ENCODE peak calls at places on chromosomes 7 and 10, in nine cellular contexts. T is cardiac muscle cell, E is iris pigment epithelial cell, D is non-pigmented ciliary epithelial cell, G is T-helper 9 cell, Y is body of pancreas, R is memory B cell, N is OCI-LY7, C is MM.1S. J is an unnamed sample.

GRCh38 chr7:93957767-93958166 is 36.2 kb downstream of the GNG11 start:
- DNase-seq in G (no peak), D (no peak), N (no peak), Y (no peak), E (no peak), R (no peak), C (peak), T (no peak), J (no peak)

GRCh38 chr7:1225462-1226154 is 7.1 kb upstream of the UNCX start:
- DNase-seq in R (no peak), C (no peak), Y (no peak), N (no peak), G (peak), E (no peak), D (no peak), T (peak), J (no peak)

GRCh38 chr10:86083664-86084175 is 282.9 kb downstream of the GRID1 start:
- DNase-seq in N (no peak), R (no peak), E (no peak), C (no peak), G (no peak), T (no peak), Y (no peak), D (no peak), J (no peak)

GRCh38 chr10:103238506-103239252 is 7.0 kb upstream of the RPEL1 start:
- DNase-seq in E (peak), D (no peak), C (no peak), N (no peak), G (no peak), R (no peak), Y (peak), T (peak), J (no peak)

GRCh38 chr7:151550601-151551286 is 31.0 kb upstream of the RHEB start:
- DNase-seq in R (no peak), E (peak), G (no peak), D (peak), N (no peak), C (no peak), Y (peak), T (no peak), J (no peak)

GRCh38 chr10:102776779-102777417 is 33.1 kb downstream of the WBP1L start:
- DNase-seq in Y (peak), E (peak), T (peak), C (peak), G (no peak), R (no peak), N (no peak), D (peak), J (no peak)

GRCh38 chr7:100890640-100891521 is 1.4 kb upstream of the UFSP1 start:
- DNase-seq in C (no peak), N (no peak), E (peak), T (no peak), D (no peak), G (no peak), Y (no peak), R (no peak), J (no peak)

GRCh38 chr7:11951909-11952308 is 119.9 kb upstream of the THSD7A start:
- DNase-seq in E (peak), D (peak), R (no peak), Y (no peak), G (no peak), N (no peak), T (no peak), C (no peak), J (no peak)

GRCh38 chr10:110651044-110651958 is 7.2 kb downstream of the RBM20 start:
- DNase-seq in C (no peak), G (no peak), E (peak), R (no peak), Y (no peak), D (peak), T (no peak), N (peak), J (no peak)

GRCh38 chr7:82244947-82245346 is 198.6 kb downstream of the CACNA2D1 start:
- DNase-seq in R (no peak), D (no peak), C (peak), G (no peak), E (no peak), N (no peak), T (no peak), Y (no peak), J (no peak)

GRCh38 chr10:1198453-1199344 is 142.5 kb downstream of the WDR37 start:
- DNase-seq in N (no peak), T (peak), R (no peak), E (no peak), C (no peak), Y (no peak), D (no peak), G (no peak), J (no peak)

GRCh38 chr10:118562877-118563276 is 32.6 kb downstream of the PRLHR start:
- DNase-seq in N (no peak), T (no peak), D (no peak), R (no peak), E (no peak), Y (no peak), C (no peak), G (no peak), J (peak)

GRCh38 chr7:45342236-45342635 is 184.6 kb downstream of the RAMP3 start:
- DNase-seq in D (no peak), N (no peak), Y (no peak), E (no peak), T (no peak), R (no peak), G (no peak), C (peak), J (no peak)

GRCh38 chr10:24501312-24501711 is 222.4 kb downstream of the ARHGAP21 start:
- DNase-seq in T (no peak), D (no peak), E (no peak), Y (no peak), G (no peak), R (no peak), C (no peak), N (no peak), J (no peak)

GRCh38 chr10:63972949-63973827 is 452.0 kb downstream of the REEP3 start:
- DNase-seq in E (no peak), T (no peak), R (no peak), N (no peak), Y (no peak), D (no peak), C (no peak), G (no peak), J (no peak)

GRCh38 chr10:15123749-15124184 is 26.6 kb downstream of the RPP38 start:
- DNase-seq in N (no peak), E (peak), C (no peak), D (peak), R (no peak), T (no peak), G (no peak), Y (no peak), J (no peak)

GRCh38 chr7:90736968-90737939 is 141.1 kb downstream of the CDK14 start:
- DNase-seq in D (no peak), T (no peak), C (peak), Y (no peak), R (peak), E (no peak), G (no peak), N (peak), J (no peak)

GRCh38 chr7:99679400-99680191 is at the start of gene CYP3A5:
- DNase-seq in T (peak), R (no peak), Y (peak), C (no peak), N (no peak), E (no peak), G (no peak), D (no peak), J (no peak)

GRCh38 chr10:63675171-63675570 is 154.0 kb downstream of the REEP3 start:
- DNase-seq in E (peak), T (no peak), R (no peak), C (no peak), Y (no peak), D (no peak), N (no peak), G (no peak), J (no peak)

GRCh38 chr7:3082386-3082785 is 38.7 kb upstream of the CARD11 start:
- DNase-seq in R (no peak), Y (no peak), G (no peak), T (no peak), E (no peak), N (peak), D (no peak), C (no peak), J (no peak)

GRCh38 chr7:1231214-1232102 is 1.2 kb upstream of the UNCX start:
- DNase-seq in C (no peak), D (no peak), N (no peak), E (no peak), Y (no peak), G (no peak), R (no peak), T (peak), J (no peak)

GRCh38 chr7:75835688-75836285 is 22.2 kb upstream of the CCL24 start:
- DNase-seq in D (no peak), R (no peak), T (no peak), C (no peak), G (no peak), N (no peak), Y (no peak), E (no peak), J (no peak)

GRCh38 chr7:143013473-143013872 is 13.5 kb downstream of the OR9A2 start:
- DNase-seq in D (no peak), E (peak), Y (no peak), C (no peak), T (no peak), R (no peak), N (peak), G (no peak), J (no peak)

GRCh38 chr7:142001163-142001874 is 5.6 kb downstream of the MGAM start:
- DNase-seq in Y (no peak), T (no peak), G (no peak), D (no peak), E (no peak), N (no peak), R (no peak), C (no peak), J (no peak)

GRCh38 chr10:97778452-97779302 is 6.9 kb upstream of the SFRP5 start:
- DNase-seq in E (no peak), Y (peak), N (no peak), G (no peak), T (no peak), D (no peak), C (no peak), R (no peak), J (no peak)

GRCh38 chr7:2120251-2120660 is 112.5 kb downstream of the MAD1L1 start:
- DNase-seq in G (peak), N (no peak), R (no peak), Y (no peak), C (no peak), E (no peak), D (no peak), T (no peak), J (no peak)

GRCh38 chr10:126663328-126663727 is 7.2 kb downstream of the C10orf90 start:
- DNase-seq in G (no peak), R (no peak), E (peak), C (no peak), T (no peak), Y (no peak), N (no peak), D (peak), J (no peak)

GRCh38 chr7:77791336-77791735 is 6.9 kb downstream of the TMEM60 start:
- DNase-seq in C (no peak), Y (no peak), D (no peak), E (no peak), T (no peak), R (no peak), N (no peak), G (no peak), J (no peak)

GRCh38 chr10:63438506-63439498 is 27.0 kb downstream of the JMJD1C start:
- DNase-seq in G (no peak), N (no peak), Y (no peak), E (peak), C (no peak), D (no peak), T (peak), R (no peak), J (no peak)

GRCh38 chr10:63436225-63436624 is 29.6 kb downstream of the JMJD1C start:
- DNase-seq in G (no peak), R (no peak), Y (no peak), C (no peak), D (no peak), N (no peak), T (no peak), E (no peak), J (no peak)

GRCh38 chr10:79168231-79168630 is 99.5 kb downstream of the ZMIZ1 start:
- DNase-seq in G (no peak), D (no peak), R (no peak), N (no peak), Y (no peak), E (no peak), T (no peak), C (no peak), J (no peak)

GRCh38 chr7:28729685-28730084 is 228.4 kb downstream of the TRIL start:
- DNase-seq in D (no peak), C (no peak), R (no peak), Y (no peak), E (peak), G (no peak), T (no peak), N (no peak), J (no peak)

GRCh38 chr7:90312745-90313144 is 8.4 kb downstream of the FAM237B start:
- DNase-seq in N (peak), G (no peak), E (peak), D (no peak), C (no peak), R (no peak), T (no peak), Y (no peak), J (peak)

GRCh38 chr10:3783313-3783689 is 1.7 kb downstream of the KLF6 start:
- DNase-seq in T (peak), E (peak), D (no peak), C (peak), Y (peak), G (peak), N (peak), R (peak), J (no peak)

GRCh38 chr7:50315193-50315592 is 10.7 kb downstream of the IKZF1 start:
- DNase-seq in R (no peak), G (no peak), N (peak), Y (no peak), E (no peak), T (no peak), D (no peak), C (peak), J (no peak)

J was measured in AML-193.